ENCODE peak calls at places on chromosomes 6 and 20, in five cellular contexts. One of them, this sample, is unnamed.

GRCh38 chr6:53418288-53418687 is 69.5 kb upstream of the ELOVL5 start:
- DNase-seq in stimulated activated CD4-positive, alpha-beta T cell treated with anti-CD3 and anti-CD28 coated beads, Interleukin-12 subunit alpha, Interleukin-12 subunit beta, amount 100 ng/mL, for 48 hours: no peak
- DNase-seq in endodermal cell: no peak
- DNase-seq in A549: no peak
- DNase-seq in NCI-H2029 treated with DMSO at 0.1 percent for 48 hours: no peak
- DNase-seq in this sample: no peak

GRCh38 chr20:13819885-13820645 is 35.2 kb downstream of the NDUFAF5 start:
- DNase-seq in endodermal cell: peak
- DNase-seq in stimulated activated CD4-positive, alpha-beta T cell treated with anti-CD3 and anti-CD28 coated beads, Interleukin-12 subunit alpha, Interleukin-12 subunit beta, amount 100 ng/mL, for 48 hours: no peak
- DNase-seq in A549: peak
- DNase-seq in NCI-H2029 treated with DMSO at 0.1 percent for 48 hours: peak
- DNase-seq in this sample: no peak

GRCh38 chr6:33170176-33171095 is 21.8 kb downstream of the COL11A2 start:
- DNase-seq in NCI-H2029 treated with DMSO at 0.1 percent for 48 hours: no peak
- DNase-seq in A549: no peak
- DNase-seq in stimulated activated CD4-positive, alpha-beta T cell treated with anti-CD3 and anti-CD28 coated beads, Interleukin-12 subunit alpha, Interleukin-12 subunit beta, amount 100 ng/mL, for 48 hours: no peak
- DNase-seq in endodermal cell: no peak
- DNase-seq in this sample: no peak

GRCh38 chr20:5100684-5101347 is 18.9 kb downstream of the PCNA start:
- DNase-seq in endodermal cell: peak
- DNase-seq in stimulated activated CD4-positive, alpha-beta T cell treated with anti-CD3 and anti-CD28 coated beads, Interleukin-12 subunit alpha, Interleukin-12 subunit beta, amount 100 ng/mL, for 48 hours: peak
- DNase-seq in NCI-H2029 treated with DMSO at 0.1 percent for 48 hours: peak
- DNase-seq in A549: peak
- DNase-seq in this sample: peak

GRCh38 chr6:79257381-79258205 is 23.1 kb upstream of the HMGN3 start:
- DNase-seq in stimulated activated CD4-positive, alpha-beta T cell treated with anti-CD3 and anti-CD28 coated beads, Interleukin-12 subunit alpha, Interleukin-12 subunit beta, amount 100 ng/mL, for 48 hours: no peak
- DNase-seq in endodermal cell: no peak
- DNase-seq in A549: no peak
- DNase-seq in NCI-H2029 treated with DMSO at 0.1 percent for 48 hours: no peak
- DNase-seq in this sample: no peak

GRCh38 chr20:33897313-33897912 is 86.3 kb downstream of the CHMP4B start:
- DNase-seq in endodermal cell: peak
- DNase-seq in A549: no peak
- DNase-seq in NCI-H2029 treated with DMSO at 0.1 percent for 48 hours: no peak
- DNase-seq in stimulated activated CD4-positive, alpha-beta T cell treated with anti-CD3 and anti-CD28 coated beads, Interleukin-12 subunit alpha, Interleukin-12 subunit beta, amount 100 ng/mL, for 48 hours: no peak
- DNase-seq in this sample: no peak

GRCh38 chr6:132611616-132612015 is 12.5 kb downstream of the TAAR2 start:
- DNase-seq in endodermal cell: no peak
- DNase-seq in stimulated activated CD4-positive, alpha-beta T cell treated with anti-CD3 and anti-CD28 coated beads, Interleukin-12 subunit alpha, Interleukin-12 subunit beta, amount 100 ng/mL, for 48 hours: no peak
- DNase-seq in A549: no peak
- DNase-seq in NCI-H2029 treated with DMSO at 0.1 percent for 48 hours: no peak
- DNase-seq in this sample: no peak

GRCh38 chr20:47927944-47928343 is 142.7 kb upstream of the SULF2 start:
- DNase-seq in stimulated activated CD4-positive, alpha-beta T cell treated with anti-CD3 and anti-CD28 coated beads, Interleukin-12 subunit alpha, Interleukin-12 subunit beta, amount 100 ng/mL, for 48 hours: no peak
- DNase-seq in endodermal cell: no peak
- DNase-seq in NCI-H2029 treated with DMSO at 0.1 percent for 48 hours: no peak
- DNase-seq in A549: no peak
- DNase-seq in this sample: no peak

GRCh38 chr6:152094992-152095592 is 287.6 kb downstream of the ESR1 start:
- DNase-seq in endodermal cell: peak
- DNase-seq in NCI-H2029 treated with DMSO at 0.1 percent for 48 hours: no peak
- DNase-seq in stimulated activated CD4-positive, alpha-beta T cell treated with anti-CD3 and anti-CD28 coated beads, Interleukin-12 subunit alpha, Interleukin-12 subunit beta, amount 100 ng/mL, for 48 hours: peak
- DNase-seq in A549: peak
- DNase-seq in this sample: no peak

GRCh38 chr6:137399949-137400443 is 94.2 kb downstream of the OLIG3 start:
- DNase-seq in A549: no peak
- DNase-seq in endodermal cell: peak
- DNase-seq in NCI-H2029 treated with DMSO at 0.1 percent for 48 hours: no peak
- DNase-seq in stimulated activated CD4-positive, alpha-beta T cell treated with anti-CD3 and anti-CD28 coated beads, Interleukin-12 subunit alpha, Interleukin-12 subunit beta, amount 100 ng/mL, for 48 hours: no peak
- DNase-seq in this sample: no peak

GRCh38 chr6:38552136-38552535 is 87.6 kb downstream of the BTBD9 start:
- DNase-seq in A549: no peak
- DNase-seq in NCI-H2029 treated with DMSO at 0.1 percent for 48 hours: no peak
- DNase-seq in endodermal cell: no peak
- DNase-seq in stimulated activated CD4-positive, alpha-beta T cell treated with anti-CD3 and anti-CD28 coated beads, Interleukin-12 subunit alpha, Interleukin-12 subunit beta, amount 100 ng/mL, for 48 hours: no peak
- DNase-seq in this sample: no peak

GRCh38 chr20:37361336-37361735 is 15.4 kb downstream of the SRC start:
- DNase-seq in endodermal cell: peak
- DNase-seq in stimulated activated CD4-positive, alpha-beta T cell treated with anti-CD3 and anti-CD28 coated beads, Interleukin-12 subunit alpha, Interleukin-12 subunit beta, amount 100 ng/mL, for 48 hours: no peak
- DNase-seq in A549: no peak
- DNase-seq in NCI-H2029 treated with DMSO at 0.1 percent for 48 hours: no peak
- DNase-seq in this sample: no peak

GRCh38 chr6:4912559-4912958 is 91.3 kb downstream of the RPP40 start:
- DNase-seq in NCI-H2029 treated with DMSO at 0.1 percent for 48 hours: no peak
- DNase-seq in A549: no peak
- DNase-seq in stimulated activated CD4-positive, alpha-beta T cell treated with anti-CD3 and anti-CD28 coated beads, Interleukin-12 subunit alpha, Interleukin-12 subunit beta, amount 100 ng/mL, for 48 hours: no peak
- DNase-seq in endodermal cell: peak
- DNase-seq in this sample: no peak

GRCh38 chr6:165049362-165049761 is 260.0 kb downstream of the C6orf118 start:
- DNase-seq in A549: no peak
- DNase-seq in NCI-H2029 treated with DMSO at 0.1 percent for 48 hours: no peak
- DNase-seq in endodermal cell: peak
- DNase-seq in stimulated activated CD4-positive, alpha-beta T cell treated with anti-CD3 and anti-CD28 coated beads, Interleukin-12 subunit alpha, Interleukin-12 subunit beta, amount 100 ng/mL, for 48 hours: peak
- DNase-seq in this sample: no peak

GRCh38 chr6:97401533-97401932 is 118.5 kb upstream of the MMS22L start:
- DNase-seq in A549: no peak
- DNase-seq in NCI-H2029 treated with DMSO at 0.1 percent for 48 hours: no peak
- DNase-seq in endodermal cell: no peak
- DNase-seq in stimulated activated CD4-positive, alpha-beta T cell treated with anti-CD3 and anti-CD28 coated beads, Interleukin-12 subunit alpha, Interleukin-12 subunit beta, amount 100 ng/mL, for 48 hours: no peak
- DNase-seq in this sample: no peak

GRCh38 chr6:110518281-110518623 is 41.8 kb upstream of the SLC22A16 start:
- DNase-seq in NCI-H2029 treated with DMSO at 0.1 percent for 48 hours: no peak
- DNase-seq in endodermal cell: no peak
- DNase-seq in A549: peak
- DNase-seq in stimulated activated CD4-positive, alpha-beta T cell treated with anti-CD3 and anti-CD28 coated beads, Interleukin-12 subunit alpha, Interleukin-12 subunit beta, amount 100 ng/mL, for 48 hours: no peak
- DNase-seq in this sample: no peak

GRCh38 chr20:22974354-22974753 is 60.8 kb upstream of the SSTR4 start:
- DNase-seq in stimulated activated CD4-positive, alpha-beta T cell treated with anti-CD3 and anti-CD28 coated beads, Interleukin-12 subunit alpha, Interleukin-12 subunit beta, amount 100 ng/mL, for 48 hours: no peak
- DNase-seq in NCI-H2029 treated with DMSO at 0.1 percent for 48 hours: no peak
- DNase-seq in A549: no peak
- DNase-seq in endodermal cell: peak
- DNase-seq in this sample: no peak

GRCh38 chr6:166673309-166673708 is 46.3 kb upstream of the RPS6KA2 start:
- DNase-seq in A549: no peak
- DNase-seq in NCI-H2029 treated with DMSO at 0.1 percent for 48 hours: no peak
- DNase-seq in stimulated activated CD4-positive, alpha-beta T cell treated with anti-CD3 and anti-CD28 coated beads, Interleukin-12 subunit alpha, Interleukin-12 subunit beta, amount 100 ng/mL, for 48 hours: no peak
- DNase-seq in endodermal cell: no peak
- DNase-seq in this sample: no peak

GRCh38 chr6:47047479-47048411 is 5.6 kb upstream of the ADGRF1 start:
- DNase-seq in NCI-H2029 treated with DMSO at 0.1 percent for 48 hours: peak
- DNase-seq in A549: peak
- DNase-seq in endodermal cell: peak
- DNase-seq in stimulated activated CD4-positive, alpha-beta T cell treated with anti-CD3 and anti-CD28 coated beads, Interleukin-12 subunit alpha, Interleukin-12 subunit beta, amount 100 ng/mL, for 48 hours: peak
- DNase-seq in this sample: no peak

GRCh38 chr6:152981219-152981618 is 1.6 kb downstream of the FBXO5 start:
- DNase-seq in NCI-H2029 treated with DMSO at 0.1 percent for 48 hours: no peak
- DNase-seq in A549: no peak
- DNase-seq in endodermal cell: no peak
- DNase-seq in stimulated activated CD4-positive, alpha-beta T cell treated with anti-CD3 and anti-CD28 coated beads, Interleukin-12 subunit alpha, Interleukin-12 subunit beta, amount 100 ng/mL, for 48 hours: no peak
- DNase-seq in this sample: no peak

GRCh38 chr20:24756292-24757025 is 192.6 kb upstream of the CST7 start:
- DNase-seq in A549: no peak
- DNase-seq in NCI-H2029 treated with DMSO at 0.1 percent for 48 hours: no peak
- DNase-seq in endodermal cell: peak
- DNase-seq in stimulated activated CD4-positive, alpha-beta T cell treated with anti-CD3 and anti-CD28 coated beads, Interleukin-12 subunit alpha, Interleukin-12 subunit beta, amount 100 ng/mL, for 48 hours: no peak
- DNase-seq in this sample: no peak

GRCh38 chr6:48584846-48585245 is 473.8 kb upstream of the PTCHD4 start:
- DNase-seq in NCI-H2029 treated with DMSO at 0.1 percent for 48 hours: no peak
- DNase-seq in A549: no peak
- DNase-seq in endodermal cell: no peak
- DNase-seq in stimulated activated CD4-positive, alpha-beta T cell treated with anti-CD3 and anti-CD28 coated beads, Interleukin-12 subunit alpha, Interleukin-12 subunit beta, amount 100 ng/mL, for 48 hours: no peak
- DNase-seq in this sample: no peak

GRCh38 chr6:12270551-12271228 is 19.5 kb upstream of the EDN1 start:
- DNase-seq in endodermal cell: no peak
- DNase-seq in stimulated activated CD4-positive, alpha-beta T cell treated with anti-CD3 and anti-CD28 coated beads, Interleukin-12 subunit alpha, Interleukin-12 subunit beta, amount 100 ng/mL, for 48 hours: no peak
- DNase-seq in A549: no peak
- DNase-seq in NCI-H2029 treated with DMSO at 0.1 percent for 48 hours: no peak
- DNase-seq in this sample: no peak

GRCh38 chr6:33103776-33104175 is 28.0 kb downstream of the HLA-DPB1 start:
- DNase-seq in stimulated activated CD4-positive, alpha-beta T cell treated with anti-CD3 and anti-CD28 coated beads, Interleukin-12 subunit alpha, Interleukin-12 subunit beta, amount 100 ng/mL, for 48 hours: no peak
- DNase-seq in NCI-H2029 treated with DMSO at 0.1 percent for 48 hours: no peak
- DNase-seq in A549: no peak
- DNase-seq in endodermal cell: no peak
- DNase-seq in this sample: no peak

GRCh38 chr6:110581682-110582081 is 105.3 kb upstream of the SLC22A16 start:
- DNase-seq in A549: no peak
- DNase-seq in stimulated activated CD4-positive, alpha-beta T cell treated with anti-CD3 and anti-CD28 coated beads, Interleukin-12 subunit alpha, Interleukin-12 subunit beta, amount 100 ng/mL, for 48 hours: no peak
- DNase-seq in endodermal cell: no peak
- DNase-seq in NCI-H2029 treated with DMSO at 0.1 percent for 48 hours: no peak
- DNase-seq in this sample: no peak

GRCh38 chr6:110334425-110335158 is 23.6 kb downstream of the METTL24 start:
- DNase-seq in stimulated activated CD4-positive, alpha-beta T cell treated with anti-CD3 and anti-CD28 coated beads, Interleukin-12 subunit alpha, Interleukin-12 subunit beta, amount 100 ng/mL, for 48 hours: no peak
- DNase-seq in endodermal cell: no peak
- DNase-seq in NCI-H2029 treated with DMSO at 0.1 percent for 48 hours: no peak
- DNase-seq in A549: no peak
- DNase-seq in this sample: no peak

GRCh38 chr20:47719625-47720024 is 65.7 kb downstream of the SULF2 start:
- DNase-seq in stimulated activated CD4-positive, alpha-beta T cell treated with anti-CD3 and anti-CD28 coated beads, Interleukin-12 subunit alpha, Interleukin-12 subunit beta, amount 100 ng/mL, for 48 hours: no peak
- DNase-seq in NCI-H2029 treated with DMSO at 0.1 percent for 48 hours: no peak
- DNase-seq in A549: no peak
- DNase-seq in endodermal cell: no peak
- DNase-seq in this sample: no peak

GRCh38 chr20:49701313-49701731 is 12.4 kb downstream of the B4GALT5 start:
- DNase-seq in endodermal cell: no peak
- DNase-seq in A549: no peak
- DNase-seq in stimulated activated CD4-positive, alpha-beta T cell treated with anti-CD3 and anti-CD28 coated beads, Interleukin-12 subunit alpha, Interleukin-12 subunit beta, amount 100 ng/mL, for 48 hours: peak
- DNase-seq in NCI-H2029 treated with DMSO at 0.1 percent for 48 hours: no peak
- DNase-seq in this sample: no peak

GRCh38 chr20:37789408-37789807 is 95.6 kb downstream of the CTNNBL1 start:
- DNase-seq in endodermal cell: no peak
- DNase-seq in A549: no peak
- DNase-seq in stimulated activated CD4-positive, alpha-beta T cell treated with anti-CD3 and anti-CD28 coated beads, Interleukin-12 subunit alpha, Interleukin-12 subunit beta, amount 100 ng/mL, for 48 hours: no peak
- DNase-seq in NCI-H2029 treated with DMSO at 0.1 percent for 48 hours: no peak
- DNase-seq in this sample: no peak

GRCh38 chr6:35415065-35415880 is 36.9 kb upstream of the FANCE start:
- DNase-seq in stimulated activated CD4-positive, alpha-beta T cell treated with anti-CD3 and anti-CD28 coated beads, Interleukin-12 subunit alpha, Interleukin-12 subunit beta, amount 100 ng/mL, for 48 hours: no peak
- DNase-seq in endodermal cell: peak
- DNase-seq in A549: peak
- DNase-seq in NCI-H2029 treated with DMSO at 0.1 percent for 48 hours: peak
- DNase-seq in this sample: peak

GRCh38 chr20:19737025-19737424 is 21.0 kb upstream of the RIN2 start:
- DNase-seq in A549: peak
- DNase-seq in stimulated activated CD4-positive, alpha-beta T cell treated with anti-CD3 and anti-CD28 coated beads, Interleukin-12 subunit alpha, Interleukin-12 subunit beta, amount 100 ng/mL, for 48 hours: no peak
- DNase-seq in endodermal cell: no peak
- DNase-seq in NCI-H2029 treated with DMSO at 0.1 percent for 48 hours: no peak
- DNase-seq in this sample: no peak

GRCh38 chr6:84804720-84805119 is 40.3 kb upstream of the TBX18 start:
- DNase-seq in endodermal cell: no peak
- DNase-seq in A549: no peak
- DNase-seq in NCI-H2029 treated with DMSO at 0.1 percent for 48 hours: no peak
- DNase-seq in stimulated activated CD4-positive, alpha-beta T cell treated with anti-CD3 and anti-CD28 coated beads, Interleukin-12 subunit alpha, Interleukin-12 subunit beta, amount 100 ng/mL, for 48 hours: no peak
- DNase-seq in this sample: no peak

GRCh38 chr6:15351631-15352030 is 105.8 kb downstream of the JARID2 start:
- DNase-seq in endodermal cell: no peak
- DNase-seq in NCI-H2029 treated with DMSO at 0.1 percent for 48 hours: peak
- DNase-seq in A549: no peak
- DNase-seq in stimulated activated CD4-positive, alpha-beta T cell treated with anti-CD3 and anti-CD28 coated beads, Interleukin-12 subunit alpha, Interleukin-12 subunit beta, amount 100 ng/mL, for 48 hours: no peak
- DNase-seq in this sample: no peak

This sample was measured in posterior cingulate gyrus.